ENCODE peak calls at places on chromosomes 2 and 18, in ten cellular contexts. F, S, N, Z, D, I, L, M, H and Y are unnamed samples. For H3K4me1 and H3K9me3, the result is how much of the 10 kb centered on the place peaks cover.

GRCh38 chr18:58363767-58364540 is 264.9 kb downstream of the ALPK2 start:
- DNase-seq in F (no peak), S (no peak), N (peak), Z (no peak), D (no peak), I (no peak), L (no peak), M (no peak), H (no peak), Y (no peak)

GRCh38 chr2:237859533-237860272 is at the start of gene RAMP1:
- DNase-seq in F (no peak), S (no peak), N (peak), Z (no peak), D (no peak), I (no peak), L (no peak), M (peak), H (no peak), Y (no peak)

GRCh38 chr2:46804794-46805193 is 110.8 kb downstream of the MCFD2 start:
- DNase-seq in F (no peak), S (no peak), N (peak), Z (no peak), D (no peak), I (no peak), L (no peak), M (no peak), H (no peak), Y (no peak)

GRCh38 chr2:96163768-96164429 is 18.7 kb upstream of the DUSP2 start:
- DNase-seq in F (no peak), S (no peak), N (no peak), Z (no peak), D (no peak), I (peak), L (no peak), M (peak), H (no peak), Y (no peak)

GRCh38 chr18:25759111-25759510 is 331.3 kb downstream of the SS18 start:
- DNase-seq in F (no peak), S (no peak), N (no peak), Z (no peak), D (no peak), I (no peak), L (no peak), M (no peak), H (no peak), Y (no peak)

GRCh38 chr2:105184420-105184819 is 57.1 kb upstream of the GPR45 start:
- DNase-seq in F (no peak), S (no peak), N (no peak), Z (peak), D (peak), I (no peak), L (no peak), M (no peak), H (no peak), Y (no peak)

GRCh38 chr18:51342815-51343214 is 145.3 kb upstream of the MEX3C start:
- DNase-seq in F (no peak), S (no peak), N (peak), Z (peak), D (peak), I (no peak), L (no peak), M (no peak), H (no peak), Y (no peak)

GRCh38 chr2:9690252-9690651 is 59.5 kb upstream of the YWHAQ start:
- DNase-seq in F (no peak), S (no peak), N (no peak), Z (no peak), D (no peak), I (no peak), L (no peak), M (no peak), H (peak), Y (peak)

GRCh38 chr2:229665158-229665557 is 49.2 kb downstream of the DNER start:
- DNase-seq in F (no peak), S (no peak), N (no peak), Z (no peak), D (no peak), I (no peak), L (no peak), M (no peak), H (no peak), Y (no peak)

GRCh38 chr18:37403100-37403781 is 162.4 kb downstream of the CELF4 start:
- DNase-seq in F (no peak), S (peak), N (peak), Z (peak), D (no peak), I (no peak), L (no peak), M (peak), H (peak), Y (no peak)

GRCh38 chr2:224775638-224776037 is 59.5 kb upstream of the CCDC195 start:
- DNase-seq in F (no peak), S (no peak), N (no peak), Z (peak), D (no peak), I (no peak), L (no peak), M (no peak), H (no peak), Y (no peak)

GRCh38 chr2:1234731-1235308 is 178.4 kb upstream of the TPO start:
- DNase-seq in F (no peak), S (no peak), N (no peak), Z (no peak), D (no peak), I (no peak), L (no peak), M (no peak), H (no peak), Y (no peak)

GRCh38 chr2:20052872-20053281 is 1.4 kb upstream of the LAPTM4A start:
- DNase-seq in F (no peak), S (peak), N (peak), Z (peak), D (peak), I (no peak), L (peak), M (no peak), H (peak), Y (peak)

GRCh38 chr2:181658444-181658843 is 1.5 kb upstream of the CERKL start:
- DNase-seq in F (no peak), S (no peak), N (no peak), Z (no peak), D (no peak), I (no peak), L (no peak), M (no peak), H (no peak), Y (no peak)

GRCh38 chr2:241762933-241763369 is 13.7 kb upstream of the GAL3ST2 start:
- DNase-seq in F (no peak), S (peak), N (no peak), Z (peak), D (no peak), I (no peak), L (no peak), M (peak), H (peak), Y (no peak)

GRCh38 chr2:34387536-34387935 is 788.4 kb upstream of the FAM98A start:
- DNase-seq in F (no peak), S (no peak), N (no peak), Z (no peak), D (no peak), I (no peak), L (no peak), M (no peak), H (no peak), Y (no peak)

GRCh38 chr2:71778514-71779305 is 325.3 kb downstream of the DYSF start:
- DNase-seq in F (no peak), S (no peak), N (peak), Z (no peak), D (no peak), I (no peak), L (no peak), M (peak), H (no peak), Y (no peak)

GRCh38 chr18:47413327-47413726 is 161.9 kb upstream of the SKOR2 start:
- DNase-seq in F (no peak), S (no peak), N (no peak), Z (peak), D (no peak), I (no peak), L (peak), M (no peak), H (no peak), Y (no peak)

GRCh38 chr2:38433607-38433975 is 56.5 kb upstream of the ATL2 start:
- DNase-seq in F (no peak), S (no peak), N (no peak), Z (no peak), D (no peak), I (no peak), L (no peak), M (no peak), H (no peak), Y (no peak)

GRCh38 chr2:205386109-205386508 is 296.2 kb upstream of the NRP2 start:
- DNase-seq in F (no peak), S (no peak), N (no peak), Z (no peak), D (no peak), I (no peak), L (no peak), M (no peak), H (no peak), Y (no peak)

GRCh38 chr18:63882333-63883141 is 5.0 kb upstream of the SERPINB2 start:
- DNase-seq in F (no peak), S (no peak), N (peak), Z (no peak), D (peak), I (no peak), L (peak), M (no peak), H (no peak), Y (no peak)

GRCh38 chr2:106575955-106576354 is 88.8 kb downstream of the CD8B2 start:
- DNase-seq in F (no peak), S (peak), N (peak), Z (no peak), D (no peak), I (no peak), L (no peak), M (no peak), H (peak), Y (no peak)

GRCh38 chr2:164014791-164015190 is 279.0 kb upstream of the FIGN start:
- DNase-seq in F (no peak), S (no peak), N (no peak), Z (no peak), D (no peak), I (no peak), L (no peak), M (no peak), H (no peak), Y (no peak)

GRCh38 chr2:218429951-218430692 is 11.2 kb downstream of the VIL1 start:
- DNase-seq in F (no peak), S (no peak), N (no peak), Z (no peak), D (no peak), I (no peak), L (no peak), M (peak), H (no peak), Y (no peak)

GRCh38 chr18:57976230-57976773 is 67.7 kb upstream of the NEDD4L start:
- DNase-seq in F (no peak), S (no peak), N (no peak), Z (no peak), D (no peak), I (no peak), L (no peak), M (no peak), H (no peak), Y (no peak)

GRCh38 chr2:182133195-182133891 is 147.7 kb downstream of the PPP1R1C start:
- DNase-seq in F (no peak), S (no peak), N (peak), Z (no peak), D (no peak), I (no peak), L (no peak), M (no peak), H (no peak), Y (no peak)

GRCh38 chr18:44453505-44453904 is 227.2 kb upstream of the SETBP1 start:
- DNase-seq in F (no peak), S (no peak), N (peak), Z (no peak), D (no peak), I (no peak), L (no peak), M (no peak), H (no peak), Y (no peak)

GRCh38 chr2:202577250-202578183 is 57.3 kb upstream of the FAM117B start:
- DNase-seq in F (no peak), S (no peak), N (no peak), Z (no peak), D (no peak), I (no peak), L (no peak), M (no peak), H (no peak), Y (no peak)

GRCh38 chr2:203782262-203782976 is 76.0 kb downstream of the CD28 start:
- DNase-seq in F (peak), S (peak), N (peak), Z (peak), D (peak), I (peak), L (peak), M (no peak), H (no peak), Y (peak)

GRCh38 chr2:180979935-180980184 is 545 bp upstream of the UBE2E3 start:
- DNase-seq in F (no peak), S (no peak), N (no peak), Z (no peak), D (no peak), I (no peak), L (no peak), M (no peak), H (no peak), Y (no peak)

GRCh38 chr18:76376225-76376624 is 118.8 kb downstream of the ZNF516 start:
- DNase-seq in F (no peak), S (no peak), N (no peak), Z (no peak), D (no peak), I (no peak), L (no peak), M (no peak), H (no peak), Y (no peak)

DNA sequence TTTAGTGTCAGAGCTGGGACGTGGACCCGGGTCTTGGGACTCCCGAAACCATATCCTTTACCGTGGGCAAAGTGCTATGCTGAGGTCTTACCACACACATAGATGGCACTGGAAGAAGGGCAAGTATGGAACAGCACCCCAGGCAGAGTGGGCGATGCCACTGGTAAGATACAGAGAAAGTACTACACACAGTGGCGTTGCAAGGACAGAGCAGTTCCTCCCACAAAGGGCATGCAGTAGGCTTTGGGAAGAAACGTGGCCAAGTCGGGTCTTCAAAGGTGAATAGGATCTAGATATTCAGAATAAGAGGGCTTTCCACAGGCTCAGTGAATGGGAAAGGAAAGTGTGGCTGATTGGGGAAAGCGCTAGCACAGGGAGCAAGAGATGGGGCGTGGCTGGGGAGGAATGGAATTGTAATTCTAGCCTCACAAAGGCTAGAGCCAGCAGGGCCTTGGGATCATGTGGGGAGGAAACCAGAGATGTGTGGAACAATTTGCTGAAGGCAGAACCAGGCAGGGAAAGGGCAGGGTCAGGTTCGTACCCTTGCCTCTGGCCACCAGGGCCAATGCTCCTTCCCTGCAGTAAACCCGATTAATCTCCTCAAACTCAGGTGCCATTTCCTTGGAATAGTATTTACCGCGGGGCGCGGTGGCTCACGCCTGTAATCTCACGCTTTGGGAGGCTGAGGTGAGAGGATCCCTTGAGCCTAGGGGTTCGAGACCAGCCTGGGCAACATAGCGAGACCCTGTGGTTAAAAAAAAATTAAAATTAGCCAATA is 36.0 kb downstream of the PCBP1 start:
- DNase-seq in F (peak), S (peak), N (peak), Z (peak), D (no peak), I (no peak), L (peak), M (peak), H (peak), Y (peak)
- H3K4me3 ChIP-seq in F (peak), S (no peak), N (peak), Z (no peak), D (no peak), I (peak), L (peak), M (peak), H (peak), Y (peak)

GRCh38 chr2:217108575-217109027 is 248.7 kb upstream of the TNP1 start:
- DNase-seq in F (no peak), S (no peak), N (no peak), Z (no peak), D (no peak), I (no peak), L (no peak), M (no peak), H (no peak), Y (no peak)
- H3K4me1 ChIP-seq in F (under half), S (under half), N (under half), Z (under half), D (under half), I (under half), L (under half), M (under half), H (under half), Y (under half)

GRCh38 chr18:65380571-65380970 is 370.2 kb upstream of the CDH7 start:
- DNase-seq in F (no peak), S (no peak), N (no peak), Z (no peak), D (no peak), I (no peak), L (no peak), M (no peak), H (no peak), Y (no peak)
- H3K9me3 ChIP-seq in F (under half), S (under half), N (under half), Z (under half), D (under half), I (under half), L (under half), M (under half), H (under half), Y (under half)

GRCh38 chr18:10131036-10131774 is 217.4 kb downstream of the VAPA start:
- DNase-seq in F (no peak), S (no peak), N (no peak), Z (no peak), D (peak), I (no peak), L (no peak), M (no peak), H (no peak), Y (no peak)

GRCh38 chr18:10133516-10133915 is 219.7 kb downstream of the VAPA start:
- DNase-seq in F (no peak), S (no peak), N (no peak), Z (no peak), D (no peak), I (no peak), L (no peak), M (no peak), H (no peak), Y (no peak)

GRCh38 chr18:10134204-10134603 is 220.4 kb downstream of the VAPA start:
- DNase-seq in F (no peak), S (no peak), N (no peak), Z (no peak), D (no peak), I (no peak), L (no peak), M (no peak), H (no peak), Y (no peak)

GRCh38 chr18:10130626-10131025 is 216.8 kb downstream of the VAPA start:
- DNase-seq in F (no peak), S (no peak), N (no peak), Z (no peak), D (no peak), I (no peak), L (no peak), M (no peak), H (no peak), Y (no peak)

GRCh38 chr18:10131783-10132381 is 218.1 kb downstream of the VAPA start:
- DNase-seq in F (no peak), S (peak), N (peak), Z (no peak), D (peak), I (no peak), L (no peak), M (no peak), H (no peak), Y (no peak)
- H3K4me3 ChIP-seq in F (peak), S (peak), N (peak), Z (no peak), D (peak), I (no peak), L (peak), M (peak), H (peak), Y (peak)

GRCh38 chr2:85770369-85770768 is 16.6 kb downstream of the ATOH8 start:
- DNase-seq in F (no peak), S (no peak), N (no peak), Z (no peak), D (no peak), I (no peak), L (no peak), M (no peak), H (no peak), Y (no peak)
- H3K4me1 ChIP-seq in F (under half), S (under half), N (under half), Z (under half), D (under half), I (under half), L (half or more), M (half or more), H (half or more), Y (under half)

DNA sequence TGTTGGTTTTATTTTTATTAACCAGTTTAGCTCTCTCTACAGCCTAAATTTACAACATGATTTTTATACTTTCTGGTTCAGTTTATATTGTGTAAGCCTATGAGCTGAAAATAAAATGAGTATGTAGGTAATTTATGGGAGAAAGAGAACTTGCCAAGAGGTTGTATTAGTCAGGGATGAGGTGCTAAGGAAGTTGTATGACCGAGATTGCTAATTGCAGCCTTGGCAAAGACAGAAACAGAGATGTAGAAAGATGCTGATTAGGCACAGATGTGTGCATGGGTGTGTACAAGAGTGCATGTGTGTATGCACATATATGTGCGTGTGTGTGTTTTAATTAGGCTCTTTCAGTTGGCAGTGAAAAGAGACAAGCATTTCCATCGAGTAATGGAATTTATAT is 214.0 kb downstream of the FBXO15 start:
- DNase-seq in F (no peak), S (no peak), N (peak), Z (no peak), D (no peak), I (no peak), L (no peak), M (no peak), H (no peak), Y (no peak)
- H3K9me3 ChIP-seq in F (under half), S (under half), N (under half), Z (under half), D (under half), I (under half), L (under half), M (under half), H (under half), Y (under half)

GRCh38 chr2:84942166-84942565 is 28.8 kb upstream of the KCMF1 start:
- DNase-seq in F (no peak), S (no peak), N (no peak), Z (no peak), D (no peak), I (no peak), L (no peak), M (peak), H (no peak), Y (no peak)
- H3K4me3 ChIP-seq in F (no peak), S (no peak), N (no peak), Z (no peak), D (no peak), I (no peak), L (no peak), M (no peak), H (no peak), Y (no peak)

DNA sequence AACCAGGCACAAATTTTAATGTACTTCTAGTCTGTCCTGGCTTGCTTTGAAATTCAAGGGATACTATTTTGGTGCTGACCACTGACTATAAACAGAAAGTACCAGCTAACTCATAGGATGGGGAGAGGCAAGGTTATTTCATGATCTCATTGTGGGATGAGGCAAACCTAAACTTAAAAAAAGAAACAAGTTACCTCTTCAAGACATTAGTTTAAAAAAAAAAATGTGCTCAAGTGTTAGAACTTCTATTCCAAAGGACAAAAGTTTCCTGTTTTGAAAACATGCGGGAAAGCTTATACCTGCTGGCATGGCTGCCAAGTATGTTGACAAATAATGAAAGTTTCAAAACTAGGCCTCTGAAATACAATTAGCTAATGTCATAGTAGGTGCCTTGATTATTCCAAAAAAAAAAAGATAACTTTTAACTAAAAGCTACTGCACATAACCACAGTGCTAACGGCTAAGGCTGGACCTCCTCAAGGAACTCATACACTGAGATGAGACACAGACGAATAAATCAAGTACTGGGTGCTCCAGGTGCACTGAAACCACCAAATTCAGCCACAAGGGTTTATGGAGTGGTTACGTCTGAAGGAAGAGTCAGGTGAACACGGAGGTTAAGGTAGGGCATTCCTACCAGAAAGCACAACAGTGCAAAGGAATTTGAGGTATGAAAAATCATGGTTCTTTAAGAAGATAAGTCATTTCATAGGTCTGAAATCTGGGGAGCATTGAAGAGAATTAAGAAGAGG is 38.1 kb downstream of the TMEM131 start:
- DNase-seq in F (no peak), S (no peak), N (no peak), Z (no peak), D (peak), I (no peak), L (no peak), M (no peak), H (no peak), Y (no peak)
- H3K4me1 ChIP-seq in F (under half), S (under half), N (under half), Z (under half), D (under half), I (under half), L (under half), M (half or more), H (half or more), Y (under half)

GRCh38 chr2:16244966-16245320 is 304.6 kb downstream of the MYCN start:
- DNase-seq in F (no peak), S (no peak), N (no peak), Z (no peak), D (no peak), I (no peak), L (no peak), M (peak), H (no peak), Y (no peak)
- H3K9me3 ChIP-seq in F (under half), S (under half), N (under half), Z (under half), D (under half), I (under half), L (under half), M (under half), H (under half), Y (under half)